ENCODE peak calls at places on chromosomes 6 and 20, in five cellular contexts. One of them, this sample, is unnamed.
A peak's percentile ranks its signal among the peaks of the same experiment; 100 is the strongest.

GRCh38 chr6:149061933-149062332 is 255.6 kb upstream of the TAB2 start:
- DNase-seq in AG08396: no peak
- DNase-seq in stimulated activated CD8-positive, alpha-beta memory T cell treated with anti-CD3 and anti-CD28 coated beads, Interleukin-15, amount 100 ng/mL, for 48 hours: no peak
- DNase-seq in MCF 10A: no peak
- DNase-seq in C1 segment of cervical spinal cord: no peak
- DNase-seq in this sample: no peak

GRCh38 chr6:131292145-131292938 is 157.1 kb downstream of the AKAP7 start:
- DNase-seq in AG08396: no peak
- DNase-seq in stimulated activated CD8-positive, alpha-beta memory T cell treated with anti-CD3 and anti-CD28 coated beads, Interleukin-15, amount 100 ng/mL, for 48 hours: no peak
- DNase-seq in MCF 10A: no peak
- DNase-seq in C1 segment of cervical spinal cord: no peak
- DNase-seq in this sample: no peak

GRCh38 chr6:169966312-169967181 is 215.1 kb downstream of the ERMARD start:
- DNase-seq in AG08396: no peak
- DNase-seq in stimulated activated CD8-positive, alpha-beta memory T cell treated with anti-CD3 and anti-CD28 coated beads, Interleukin-15, amount 100 ng/mL, for 48 hours: no peak
- DNase-seq in MCF 10A: no peak
- DNase-seq in C1 segment of cervical spinal cord: no peak
- DNase-seq in this sample: no peak

GRCh38 chr6:139064981-139065665 is 36.6 kb downstream of the ABRACL start:
- DNase-seq in AG08396: no peak
- DNase-seq in stimulated activated CD8-positive, alpha-beta memory T cell treated with anti-CD3 and anti-CD28 coated beads, Interleukin-15, amount 100 ng/mL, for 48 hours: no peak
- DNase-seq in MCF 10A: no peak
- DNase-seq in C1 segment of cervical spinal cord: no peak
- DNase-seq in this sample: no peak

GRCh38 chr6:111242452-111242851 is 155.1 kb downstream of the SLC16A10 start:
- DNase-seq in AG08396: no peak
- DNase-seq in stimulated activated CD8-positive, alpha-beta memory T cell treated with anti-CD3 and anti-CD28 coated beads, Interleukin-15, amount 100 ng/mL, for 48 hours: no peak
- DNase-seq in MCF 10A: no peak
- DNase-seq in C1 segment of cervical spinal cord: no peak
- DNase-seq in this sample: peak; percentile 56

GRCh38 chr6:29696147-29697129 is 15.5 kb upstream of the ZFP57 start:
- DNase-seq in AG08396: no peak
- DNase-seq in stimulated activated CD8-positive, alpha-beta memory T cell treated with anti-CD3 and anti-CD28 coated beads, Interleukin-15, amount 100 ng/mL, for 48 hours: no peak
- DNase-seq in MCF 10A: peak; percentile 57
- DNase-seq in C1 segment of cervical spinal cord: no peak
- DNase-seq in this sample: peak; percentile 48

GRCh38 chr20:21981607-21982344 is 276.3 kb downstream of the PAX1 start:
- DNase-seq in AG08396: no peak
- DNase-seq in stimulated activated CD8-positive, alpha-beta memory T cell treated with anti-CD3 and anti-CD28 coated beads, Interleukin-15, amount 100 ng/mL, for 48 hours: no peak
- DNase-seq in MCF 10A: no peak
- DNase-seq in C1 segment of cervical spinal cord: no peak
- DNase-seq in this sample: peak; percentile 17

GRCh38 chr6:25835442-25836283 is 3.8 kb upstream of the SLC17A1 start:
- DNase-seq in AG08396: no peak
- DNase-seq in stimulated activated CD8-positive, alpha-beta memory T cell treated with anti-CD3 and anti-CD28 coated beads, Interleukin-15, amount 100 ng/mL, for 48 hours: no peak
- DNase-seq in MCF 10A: no peak
- DNase-seq in C1 segment of cervical spinal cord: no peak
- DNase-seq in this sample: no peak

GRCh38 chr6:111121789-111122350 is 34.6 kb downstream of the SLC16A10 start:
- DNase-seq in AG08396: no peak
- DNase-seq in stimulated activated CD8-positive, alpha-beta memory T cell treated with anti-CD3 and anti-CD28 coated beads, Interleukin-15, amount 100 ng/mL, for 48 hours: no peak
- DNase-seq in MCF 10A: no peak
- DNase-seq in C1 segment of cervical spinal cord: no peak
- DNase-seq in this sample: no peak

GRCh38 chr6:25041676-25042598 is 106.2 kb upstream of the RIPOR2 start:
- DNase-seq in AG08396: no peak
- DNase-seq in stimulated activated CD8-positive, alpha-beta memory T cell treated with anti-CD3 and anti-CD28 coated beads, Interleukin-15, amount 100 ng/mL, for 48 hours: no peak
- DNase-seq in MCF 10A: no peak
- DNase-seq in C1 segment of cervical spinal cord: no peak
- DNase-seq in this sample: no peak

GRCh38 chr6:158416841-158417759 is 104.8 kb downstream of the TULP4 start:
- DNase-seq in AG08396: no peak
- DNase-seq in stimulated activated CD8-positive, alpha-beta memory T cell treated with anti-CD3 and anti-CD28 coated beads, Interleukin-15, amount 100 ng/mL, for 48 hours: no peak
- DNase-seq in MCF 10A: peak; percentile 8
- DNase-seq in C1 segment of cervical spinal cord: no peak
- DNase-seq in this sample: no peak

GRCh38 chr6:170202416-170203135 is 88.3 kb downstream of the DLL1 start:
- DNase-seq in AG08396: no peak
- DNase-seq in stimulated activated CD8-positive, alpha-beta memory T cell treated with anti-CD3 and anti-CD28 coated beads, Interleukin-15, amount 100 ng/mL, for 48 hours: no peak
- DNase-seq in MCF 10A: no peak
- DNase-seq in C1 segment of cervical spinal cord: no peak
- DNase-seq in this sample: no peak